ENCODE peak calls at places on chromosomes 12 and 14, in seven cellular contexts. E is PC-3, L is heart right ventricle, W is choroid plexus epithelial cell, S is cardiac muscle cell, D is dorsolateral prefrontal cortex, A is HFF-Myc. Q is an unnamed sample.

GRCh38 chr14:63179383-63179782 is 24.9 kb upstream of the RHOJ start:
- DNase-seq in E (peak), L (no peak), W (no peak), S (no peak), D (no peak), A (no peak), Q (no peak)

GRCh38 chr14:68000516-68000915 is 180.9 kb downstream of the RAD51B start:
- DNase-seq in E (no peak), L (no peak), W (no peak), S (no peak), D (no peak), A (no peak), Q (no peak)

GRCh38 chr12:102879-103168 is 36.3 kb downstream of the IQSEC3 start:
- DNase-seq in E (no peak), L (no peak), W (no peak), S (no peak), D (no peak), A (no peak), Q (no peak)

GRCh38 chr12:122793685-122794106 is 19.3 kb downstream of the CCDC62 start:
- DNase-seq in E (peak), L (no peak), W (peak), S (peak), D (no peak), A (peak), Q (no peak)

GRCh38 chr12:132064641-132065040 is 79.5 kb downstream of the DDX51 start:
- DNase-seq in E (no peak), L (no peak), W (no peak), S (no peak), D (no peak), A (no peak), Q (no peak)

GRCh38 chr12:106141003-106141402 is 2.2 kb upstream of the NUAK1 start:
- DNase-seq in E (no peak), L (no peak), W (no peak), S (no peak), D (no peak), A (no peak), Q (no peak)

GRCh38 chr12:124511259-124511985 is 56.0 kb downstream of the NCOR2 start:
- DNase-seq in E (no peak), L (no peak), W (no peak), S (no peak), D (no peak), A (no peak), Q (no peak)

GRCh38 chr14:53531151-53531550 is 378.0 kb upstream of the DDHD1 start:
- DNase-seq in E (peak), L (no peak), W (no peak), S (no peak), D (no peak), A (no peak), Q (no peak)

GRCh38 chr12:67578976-67579661 is 69.4 kb upstream of the DYRK2 start:
- DNase-seq in E (no peak), L (no peak), W (peak), S (no peak), D (no peak), A (no peak), Q (no peak)

GRCh38 chr12:38053113-38053512 is 263.5 kb upstream of the ALG10B start:
- DNase-seq in E (no peak), L (no peak), W (no peak), S (no peak), D (no peak), A (no peak), Q (no peak)

GRCh38 chr14:61525293-61526011 is 169.9 kb upstream of the HIF1A start:
- DNase-seq in E (peak), L (peak), W (peak), S (no peak), D (peak), A (no peak), Q (peak)

GRCh38 chr14:72710212-72710611 is 183.7 kb downstream of the DPF3 start:
- DNase-seq in E (no peak), L (no peak), W (no peak), S (no peak), D (no peak), A (no peak), Q (no peak)

GRCh38 chr12:53981652-53982565 is 3.0 kb upstream of the HOXC10 start:
- DNase-seq in E (no peak), L (no peak), W (no peak), S (no peak), D (no peak), A (no peak), Q (no peak)

GRCh38 chr14:92759300-92759678 is 10.9 kb upstream of the LGMN start:
- DNase-seq in E (peak), L (no peak), W (peak), S (peak), D (no peak), A (peak), Q (no peak)

DNA sequence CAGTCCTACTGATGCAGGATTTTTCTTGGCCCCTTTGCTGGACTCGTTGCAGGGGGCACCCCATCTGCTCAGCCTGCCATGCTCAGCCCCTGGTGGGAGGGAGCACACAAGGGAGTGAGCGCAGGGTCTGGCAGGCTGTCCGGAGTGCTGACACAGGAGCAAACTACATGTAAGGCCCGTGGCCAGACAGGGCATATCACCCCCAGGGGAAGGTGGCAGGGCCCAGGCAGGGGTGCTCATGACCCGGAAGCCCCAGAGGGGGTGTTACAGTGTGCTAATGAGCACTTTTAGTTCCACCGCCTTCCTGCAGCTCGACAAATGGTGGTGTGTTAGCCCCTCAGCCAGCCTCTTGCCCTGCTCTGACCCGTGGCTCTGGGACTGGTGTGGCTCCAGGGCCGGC is 645.6 kb upstream of the TMEM132C start:
- DNase-seq in E (no peak), L (no peak), W (no peak), S (peak), D (no peak), A (no peak), Q (no peak)
- H3K4me3 ChIP-seq in E (no peak), L (no peak), W (no peak), S (no peak), D (no peak), A (no peak), Q (no peak)

GRCh38 chr14:85535916-85536834 is 6.2 kb downstream of the FLRT2 start:
- DNase-seq in E (peak), L (no peak), W (peak), S (no peak), D (no peak), A (no peak), Q (no peak)
- H3K4me3 ChIP-seq in E (no peak), L (peak), W (peak), S (peak), D (no peak), A (peak), Q (no peak)

GRCh38 chr12:42904683-42905418 is 315.3 kb upstream of the PRICKLE1 start:
- DNase-seq in E (no peak), L (no peak), W (no peak), S (peak), D (peak), A (no peak), Q (no peak)
- H3K4me3 ChIP-seq in E (no peak), L (no peak), W (no peak), S (no peak), D (peak), A (no peak), Q (no peak)

DNA sequence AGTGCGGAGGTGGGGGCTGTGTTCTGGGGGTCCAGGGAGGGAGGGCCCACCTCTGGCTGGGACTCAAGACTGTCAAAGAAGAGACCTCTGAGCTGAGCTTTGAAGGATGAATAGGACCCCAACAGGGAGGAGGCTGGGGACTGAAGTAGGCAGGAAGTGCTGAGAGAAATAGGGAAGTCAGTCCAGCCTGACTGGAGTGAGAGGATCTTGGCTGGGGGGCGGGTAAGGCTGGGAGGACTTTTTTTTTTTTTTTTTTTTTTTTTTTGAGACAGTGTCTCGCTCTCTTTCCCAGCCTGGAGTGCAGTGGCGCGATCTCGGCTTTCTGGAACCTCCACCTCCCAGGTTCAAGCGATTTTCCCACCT is 8.0 kb upstream of the RACGAP1 start:
- DNase-seq in E (no peak), L (no peak), W (no peak), S (no peak), D (no peak), A (no peak), Q (no peak)
- H3K4me3 ChIP-seq in E (no peak), L (peak), W (no peak), S (no peak), D (no peak), A (no peak), Q (no peak)

GRCh38 chr12:6825398-6826124 is 2.6 kb upstream of the P3H3 start:
- DNase-seq in E (peak), L (peak), W (peak), S (peak), D (peak), A (peak), Q (no peak)

GRCh38 chr12:6827982-6828670 is at the start of gene P3H3:
- DNase-seq in E (no peak), L (peak), W (peak), S (peak), D (no peak), A (no peak), Q (no peak)

GRCh38 chr12:6827437-6827894 is 741 bp upstream of the P3H3 start:
- DNase-seq in E (peak), L (peak), W (peak), S (peak), D (peak), A (peak), Q (no peak)

GRCh38 chr12:6826125-6826733 is 2.0 kb upstream of the P3H3 start:
- DNase-seq in E (no peak), L (no peak), W (no peak), S (no peak), D (no peak), A (no peak), Q (no peak)

GRCh38 chr12:6826734-6827436 is 1.3 kb upstream of the P3H3 start:
- DNase-seq in E (no peak), L (no peak), W (no peak), S (no peak), D (no peak), A (no peak), Q (no peak)
- H3K4me3 ChIP-seq in E (no peak), L (no peak), W (no peak), S (no peak), D (no peak), A (peak), Q (no peak)

GRCh38 chr12:85835810-85836715 is at the start of gene RASSF9:
- DNase-seq in E (peak), L (peak), W (peak), S (no peak), D (no peak), A (no peak), Q (peak)
- H3K4me3 ChIP-seq in E (peak), L (peak), W (peak), S (peak), D (no peak), A (no peak), Q (peak)

Q was measured in kidney epithelial cell.